ENCODE peak calls at places on chromosome 2, in ten cellular contexts. G, C, F, L, V, N, U, O, X and Y are unnamed samples.

GRCh38 chr2:135175177-135175576 is 123.1 kb downstream of the RAB3GAP1 start:
- DNase-seq in U (no peak), G (no peak), F (no peak), V (no peak), L (no peak), X (no peak), N (no peak), O (no peak), C (no peak), Y (no peak)

GRCh38 chr2:9230881-9231280 is 24.3 kb downstream of the ASAP2 start:
- DNase-seq in O (no peak), C (no peak), U (peak; percentile 52), G (no peak), N (no peak), F (no peak), L (no peak), X (no peak), V (no peak), Y (no peak)

GRCh38 chr2:63891488-63892030 is 49.9 kb downstream of the UGP2 start:
- DNase-seq in L (peak; percentile 88), N (no peak), C (no peak), V (no peak), X (no peak), G (no peak), U (no peak), F (no peak), O (no peak), Y (no peak)

GRCh38 chr2:21038403-21039073 is 5.3 kb downstream of the APOB start:
- DNase-seq in F (peak; percentile 25), O (no peak), X (peak; percentile 4), V (no peak), G (no peak), C (no peak), U (peak; percentile 34), L (no peak), N (no peak), Y (no peak)

GRCh38 chr2:179234658-179235240 is 29.9 kb downstream of the SESTD1 start:
- DNase-seq in G (no peak), L (peak; percentile 0), O (no peak), X (no peak), U (no peak), N (no peak), V (peak; percentile 4), F (no peak), C (no peak), Y (no peak)

GRCh38 chr2:55437515-55438390 is 18.1 kb upstream of the CCDC88A start:
- DNase-seq in O (no peak), V (no peak), L (no peak), G (no peak), U (no peak), C (no peak), F (no peak), N (no peak), X (no peak), Y (no peak)

GRCh38 chr2:200077210-200077650 is 121.8 kb downstream of the MAIP1 start:
- DNase-seq in N (peak; percentile 95), V (no peak), U (peak; percentile 53), G (peak; percentile 70), X (peak; percentile 84), O (no peak), L (peak; percentile 93), C (no peak), F (peak; percentile 53), Y (no peak)

GRCh38 chr2:168564641-168565040 is 108.6 kb downstream of the CERS6 start:
- DNase-seq in O (no peak), F (no peak), C (no peak), U (no peak), L (no peak), V (no peak), X (no peak), G (no peak), N (no peak), Y (no peak)

GRCh38 chr2:867296-867695 is 83.4 kb upstream of the SNTG2 start:
- DNase-seq in F (no peak), L (no peak), N (no peak), U (no peak), C (no peak), O (no peak), X (no peak), V (no peak), G (no peak), Y (no peak)

GRCh38 chr2:225993430-225993829 is 593.9 kb downstream of the NYAP2 start:
- DNase-seq in V (no peak), G (peak; percentile 62), U (no peak), X (peak; percentile 42), N (peak; percentile 78), F (peak; percentile 75), C (no peak), O (no peak), L (no peak), Y (no peak)

GRCh38 chr2:202148515-202149154 is 75.6 kb downstream of the KIAA2012 start:
- DNase-seq in N (no peak), X (no peak), C (no peak), V (no peak), G (no peak), L (no peak), U (no peak), F (no peak), O (no peak), Y (no peak)

GRCh38 chr2:202152104-202152771 is 79.2 kb downstream of the KIAA2012 start:
- DNase-seq in O (no peak), L (no peak), F (no peak), C (no peak), N (peak; percentile 67), G (peak; percentile 72), U (peak; percentile 77), X (no peak), V (no peak), Y (no peak)

GRCh38 chr2:202149953-202150352 is 76.9 kb downstream of the KIAA2012 start:
- DNase-seq in G (no peak), C (no peak), O (no peak), N (no peak), U (peak; percentile 37), F (peak; percentile 35), L (no peak), V (no peak), X (no peak), Y (no peak)

GRCh38 chr2:202147775-202148174 is 74.7 kb downstream of the KIAA2012 start:
- DNase-seq in N (peak; percentile 55), V (no peak), U (peak; percentile 41), L (no peak), F (peak; percentile 31), X (peak; percentile 50), G (peak; percentile 65), C (no peak), O (no peak), Y (no peak)

DNA sequence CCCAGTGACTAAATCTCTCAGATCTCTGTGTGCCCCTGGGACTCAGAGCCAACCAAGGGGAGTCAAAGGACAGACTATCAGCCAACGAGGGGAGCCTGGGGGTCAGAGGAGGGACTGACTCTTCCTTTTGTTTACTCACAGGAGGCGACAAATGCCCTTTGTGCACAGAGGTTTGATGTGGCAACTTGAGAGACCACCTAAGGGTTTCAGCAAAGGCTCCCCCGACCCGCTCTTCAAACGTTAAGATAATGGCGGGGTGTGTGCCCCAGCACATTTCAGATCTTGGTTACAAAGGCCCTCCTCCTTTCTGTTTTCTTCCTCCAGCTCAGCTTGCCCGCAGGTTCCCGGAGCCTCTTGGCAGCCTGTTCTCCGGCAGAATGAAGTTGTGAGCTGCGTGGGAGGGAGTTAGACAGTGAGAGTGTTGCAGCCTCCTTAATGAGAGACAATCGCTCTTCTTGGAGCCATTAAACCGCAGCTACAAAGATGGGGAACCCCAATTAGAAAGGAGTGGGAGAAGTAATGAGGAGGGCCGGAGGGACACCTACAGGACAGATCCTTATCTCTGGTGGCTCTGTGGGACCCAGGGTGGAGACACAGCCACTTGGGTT is 76.2 kb downstream of the KIAA2012 start:
- DNase-seq in F (peak; percentile 74), G (peak; percentile 43), V (no peak), X (peak; percentile 66), N (peak; percentile 57), O (no peak), L (no peak), C (no peak), U (peak; percentile 75), Y (no peak)
- TF ChIP-seq CTCF in F (no peak), G (no peak), V (no peak), X (no peak), N (no peak), O (no peak), L (no peak), C (no peak), U (no peak), Y (no peak)

GRCh38 chr2:173373286-173373685 is 18.6 kb downstream of the CDCA7 start:
- DNase-seq in V (no peak), N (peak; percentile 13), U (peak; percentile 62), F (no peak), C (no peak), L (no peak), G (no peak), X (no peak), O (no peak), Y (no peak)
- TF ChIP-seq CTCF in V (no peak), N (no peak), U (no peak), F (no peak), C (no peak), L (no peak), G (no peak), X (no peak), O (no peak), Y (no peak)

GRCh38 chr2:233865838-233866237 is 2.3 kb downstream of the MSL3B start:
- DNase-seq in N (no peak), U (no peak), X (no peak), L (peak; percentile 10), F (no peak), G (no peak), O (no peak), C (no peak), V (no peak), Y (no peak)
- TF ChIP-seq CTCF in N (no peak), U (peak; percentile 10), X (peak; percentile 9), L (peak; percentile 60), F (peak; percentile 21), G (peak; percentile 44), O (no peak), C (no peak), V (no peak), Y (peak; percentile 58)

GRCh38 chr2:190344275-190344827 is 962 bp downstream of the INPP1 start:
- DNase-seq in V (no peak), C (no peak), F (no peak), U (peak; percentile 31), L (peak; percentile 55), O (no peak), X (no peak), N (no peak), G (no peak), Y (no peak)
- TF ChIP-seq CTCF in V (no peak), C (peak; percentile 14), F (peak; percentile 16), U (peak; percentile 38), L (peak; percentile 64), O (peak; percentile 41), X (peak; percentile 45), N (no peak), G (peak; percentile 52), Y (no peak)